ENCODE peak calls at places on chromosomes 6 and 20, in five cellular contexts. A, R, J, U and P are unnamed samples. For H3K9me3, the result is how much of the 10 kb centered on the place peaks cover.

GRCh38 chr6:36436466-36436865 is 6.2 kb downstream of the PXT1 start:
- DNase-seq in J (no peak), A (peak), U (no peak), R (no peak), P (no peak)

GRCh38 chr20:19903168-19903676 is 113.9 kb upstream of the NAA20 start:
- DNase-seq in J (no peak), U (no peak), R (peak), A (peak), P (no peak)

GRCh38 chr6:52077961-52078613 is 9.3 kb downstream of the PKHD1 start:
- DNase-seq in U (no peak), J (no peak), A (no peak), R (no peak), P (no peak)

GRCh38 chr20:25319241-25320034 is 71.2 kb downstream of the ABHD12 start:
- DNase-seq in R (peak), U (peak), A (no peak), J (no peak), P (no peak)

GRCh38 chr6:33983721-33984465 is 162.0 kb downstream of the GRM4 start:
- DNase-seq in A (no peak), J (no peak), R (no peak), U (peak), P (no peak)

GRCh38 chr20:43849496-43850197 is 65.0 kb upstream of the TOX2 start:
- DNase-seq in R (no peak), J (peak), U (no peak), A (peak), P (no peak)

GRCh38 chr6:35449287-35449881 is 2.8 kb upstream of the FANCE start:
- DNase-seq in R (no peak), U (no peak), A (peak), J (peak), P (no peak)

GRCh38 chr6:35453236-35453635 is 1.1 kb downstream of the FANCE start:
- DNase-seq in U (no peak), R (no peak), J (no peak), A (peak), P (no peak)

GRCh38 chr20:14948416-14948815 is 611.0 kb upstream of the FLRT3 start:
- DNase-seq in U (no peak), R (no peak), A (no peak), J (no peak), P (no peak)

DNA sequence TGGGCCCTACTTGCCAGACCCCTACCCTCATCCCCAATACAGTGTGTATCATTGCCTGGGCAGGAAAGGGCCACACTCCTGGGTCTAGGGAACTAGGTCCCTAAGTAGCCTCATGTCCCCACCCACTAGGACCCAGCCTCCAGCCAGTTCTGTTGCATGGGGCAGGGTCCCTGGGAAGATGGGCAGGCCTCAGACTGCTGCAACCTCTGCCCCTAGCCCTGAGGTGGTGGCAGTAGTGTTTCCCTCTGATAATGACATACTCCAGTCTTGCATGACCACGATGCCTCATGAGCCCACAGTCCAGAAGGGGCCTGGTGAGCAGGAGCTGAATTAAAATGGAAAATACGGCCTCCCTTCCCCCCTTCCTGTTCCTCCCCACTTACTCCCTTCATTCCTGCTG is 35.9 kb upstream of the SCRT2 start:
- DNase-seq in U (peak), A (no peak), J (no peak), R (peak), P (no peak)
- H3K9me3 ChIP-seq in U (under half), A (half or more), J (under half), R (under half), P (under half)

DNA sequence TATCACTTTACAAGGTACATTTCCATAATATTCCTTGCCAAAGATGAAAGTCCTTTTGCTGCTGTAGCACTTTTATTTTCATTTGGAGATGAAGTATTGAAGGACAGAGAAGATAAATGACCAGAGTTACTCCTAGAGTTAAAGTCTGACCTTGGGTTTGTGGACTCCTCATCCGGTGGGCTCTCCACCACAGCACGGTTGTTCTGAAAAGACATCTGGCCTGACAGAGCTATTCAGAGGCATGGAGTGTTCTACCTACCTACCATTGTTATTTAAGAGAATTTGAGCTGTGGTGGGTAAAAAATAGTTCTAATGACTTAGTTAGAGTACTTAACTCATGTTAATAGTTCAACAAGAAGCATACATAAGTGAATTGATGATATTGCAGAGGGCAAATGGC is 218.4 kb downstream of the CLVS2 start:
- DNase-seq in R (no peak), A (no peak), J (no peak), U (no peak), P (no peak)
- H3K9me3 ChIP-seq in R (under half), A (under half), J (under half), U (under half), P (under half)

GRCh38 chr6:22612241-22612640 is 42.9 kb downstream of the HDGFL1 start:
- DNase-seq in A (peak), U (no peak), J (no peak), R (no peak), P (no peak)
- H3K9me3 ChIP-seq in A (under half), U (under half), J (under half), R (under half), P (under half)

GRCh38 chr6:88671624-88672023 is 291.8 kb downstream of the RNGTT start:
- DNase-seq in J (no peak), U (no peak), A (no peak), R (no peak), P (no peak)
- H3K9me3 ChIP-seq in J (under half), U (under half), A (under half), R (under half), P (under half)

GRCh38 chr20:55053389-55053788 is 578.0 kb downstream of the DOK5 start:
- DNase-seq in J (no peak), R (no peak), U (no peak), A (no peak), P (no peak)
- H3K9me3 ChIP-seq in J (under half), R (under half), U (under half), A (under half), P (under half)

GRCh38 chr20:37454636-37455035 is 66.4 kb upstream of the NNAT start:
- DNase-seq in A (no peak), J (no peak), R (no peak), U (no peak), P (no peak)

GRCh38 chr20:37457928-37458327 is 63.1 kb upstream of the NNAT start:
- DNase-seq in A (no peak), U (no peak), R (no peak), J (no peak), P (no peak)

GRCh38 chr20:37456948-37457347 is 64.1 kb upstream of the NNAT start:
- DNase-seq in A (no peak), U (no peak), J (no peak), R (no peak), P (no peak)

GRCh38 chr20:37453836-37454235 is 67.2 kb upstream of the NNAT start:
- DNase-seq in U (no peak), R (peak), J (no peak), A (no peak), P (no peak)

GRCh38 chr20:37455659-37456058 is 65.4 kb upstream of the NNAT start:
- DNase-seq in U (no peak), R (no peak), J (no peak), A (no peak), P (no peak)
- H3K9me3 ChIP-seq in U (under half), R (under half), J (under half), A (half or more), P (under half)

GRCh38 chr20:60203451-60203850 is 245.2 kb downstream of the CDH26 start:
- DNase-seq in A (no peak), J (peak), R (no peak), U (no peak), P (no peak)

GRCh38 chr20:60202046-60202445 is 243.8 kb downstream of the CDH26 start:
- DNase-seq in U (no peak), J (peak), A (no peak), R (no peak), P (no peak)

GRCh38 chr20:60201198-60201597 is 243.0 kb downstream of the CDH26 start:
- DNase-seq in R (no peak), U (no peak), A (no peak), J (no peak), P (no peak)

GRCh38 chr20:60200305-60200918 is 242.2 kb downstream of the CDH26 start:
- DNase-seq in R (no peak), J (no peak), U (no peak), A (no peak), P (no peak)

GRCh38 chr20:60199866-60200265 is 241.6 kb downstream of the CDH26 start:
- DNase-seq in R (no peak), J (no peak), A (no peak), U (no peak), P (no peak)
- H3K9me3 ChIP-seq in R (under half), J (under half), A (under half), U (under half), P (under half)

GRCh38 chr6:118577972-118578371 is 29.9 kb downstream of the PLN start:
- DNase-seq in U (no peak), A (no peak), R (no peak), J (no peak), P (no peak)
- H3K9me3 ChIP-seq in U (under half), A (under half), R (under half), J (under half), P (half or more)